ENCODE peak calls at places on chromosomes 12 and 14, in nine cellular contexts. Q is nephron progenitor cell; T is cardiac fibroblast; M is lower lobe of right lung; X is A172; G is activated T-helper 2 cell treated with anti-CD3 and anti-CD28 coated beads, Interferon-gamma antibody, Interleukin-2, Interleukin-4, amounts not matched to agents 10 μg/mL and 5 μg/mL and 100 μg/mL, durations not matched to agents 14 hours and 24 hours and 36 hours; J is body of pancreas; K is activated B cell treated with CpG ODN at 0.5 μM for 24 hours; O is stimulated activated CD4-positive, alpha-beta T cell treated with anti-CD3 and anti-CD28 coated beads, Interleukin-1b, Interleukin-23, amount 100 ng/mL, for 24 hours. Z is an unnamed sample.

GRCh38 chr12:69059465-69060457 is 126.8 kb upstream of the CPM start:
- DNase-seq in J (no peak), M (no peak), O (no peak), K (no peak), T (peak), X (peak), G (no peak), Q (no peak), Z (no peak)

GRCh38 chr14:54688229-54688628 is 121.3 kb downstream of the SAMD4A start:
- DNase-seq in J (no peak), T (no peak), M (no peak), O (no peak), K (no peak), X (no peak), G (no peak), Q (no peak), Z (no peak)

GRCh38 chr12:34606749-34607519 is 584.6 kb downstream of the ALG10 start:
- DNase-seq in X (no peak), K (peak), O (no peak), G (no peak), Q (no peak), T (no peak), M (peak), J (no peak), Z (no peak)

GRCh38 chr12:66182956-66183355 is 6.1 kb upstream of the IRAK3 start:
- DNase-seq in Q (no peak), K (no peak), X (no peak), O (no peak), T (peak), M (no peak), J (no peak), G (no peak), Z (no peak)

GRCh38 chr12:4939418-4940023 is 29.8 kb downstream of the KCNA1 start:
- DNase-seq in M (no peak), X (no peak), K (no peak), J (no peak), O (no peak), G (no peak), Q (no peak), T (no peak), Z (no peak)

GRCh38 chr12:26761775-26762174 is 71.2 kb downstream of the ITPR2 start:
- DNase-seq in O (no peak), K (no peak), J (no peak), G (no peak), M (no peak), Q (no peak), X (no peak), T (no peak), Z (no peak)

GRCh38 chr12:40137252-40137651 is 31.4 kb upstream of the SLC2A13 start:
- DNase-seq in X (peak), O (no peak), T (peak), G (no peak), Q (no peak), J (no peak), K (no peak), M (no peak), Z (no peak)

GRCh38 chr12:77772606-77773298 is 57.9 kb upstream of the NAV3 start:
- DNase-seq in Q (no peak), X (no peak), M (no peak), O (no peak), G (no peak), K (no peak), T (no peak), J (no peak), Z (no peak)

GRCh38 chr12:87679262-87679661 is 349.9 kb downstream of the C12orf50 start:
- DNase-seq in G (no peak), T (no peak), J (no peak), K (no peak), M (no peak), O (no peak), Q (no peak), X (no peak), Z (no peak)

GRCh38 chr14:104875412-104875751 is 10.3 kb downstream of the CEP170B start:
- DNase-seq in X (no peak), Q (no peak), G (no peak), K (no peak), O (no peak), M (no peak), T (no peak), J (no peak), Z (no peak)

Z was measured in WTC11.